ENCODE peak calls at places on chromosomes 3 and 15, in eight cellular contexts. H is A549; L is fibroblast of pulmonary artery; W is memory B cell; U is NCI-H345; K is astrocyte; T is body of pancreas; G is activated CD4-positive, alpha-beta memory T cell treated with anti-CD3 and anti-CD28 coated beads for 36 hours. Y is an unnamed sample.

GRCh38 chr15:101004500-101004899 is 85.3 kb downstream of the LRRK1 start:
- DNase-seq in L (no peak), W (no peak), K (no peak), U (no peak), H (no peak), T (no peak), G (no peak), Y (no peak)

GRCh38 chr15:93047621-93048425 is 41.2 kb downstream of the RGMA start:
- DNase-seq in T (no peak), L (no peak), U (no peak), G (peak), W (no peak), K (no peak), H (no peak), Y (no peak)

GRCh38 chr3:12796171-12797123 is at the start of gene CAND2:
- DNase-seq in T (peak), K (peak), U (peak), W (peak), L (peak), H (peak), G (peak), Y (peak)

GRCh38 chr3:65672876-65673815 is 365.6 kb downstream of the MAGI1 start:
- DNase-seq in U (peak), K (no peak), L (peak), W (no peak), H (peak), T (peak), G (peak), Y (no peak)

GRCh38 chr3:126970101-126970500 is 12.8 kb upstream of the PLXNA1 start:
- DNase-seq in L (no peak), K (no peak), G (no peak), W (no peak), U (no peak), H (no peak), T (no peak), Y (no peak)

GRCh38 chr3:38907426-38907825 is 91.4 kb upstream of the SCN10A start:
- DNase-seq in W (no peak), L (no peak), H (no peak), G (no peak), T (no peak), K (no peak), U (no peak), Y (no peak)

GRCh38 chr3:52088445-52089367 is 32.3 kb upstream of the DUSP7 start:
- DNase-seq in U (no peak), K (peak), T (no peak), W (no peak), G (peak), H (no peak), L (peak), Y (no peak)

GRCh38 chr3:49296781-49297420 is 19.9 kb upstream of the C3orf62 start:
- DNase-seq in K (no peak), U (no peak), T (no peak), H (no peak), G (no peak), W (no peak), L (peak), Y (no peak)

GRCh38 chr15:79101866-79102581 is 11.4 kb upstream of the RASGRF1 start:
- DNase-seq in T (no peak), G (no peak), L (peak), W (no peak), K (no peak), H (no peak), U (no peak), Y (no peak)

GRCh38 chr3:117927831-117928230 is 1106.8 kb downstream of the IGSF11 start:
- DNase-seq in T (no peak), K (peak), W (no peak), G (no peak), U (no peak), L (no peak), H (no peak), Y (no peak)

GRCh38 chr3:15623535-15624450 is 22.2 kb downstream of the BTD start:
- DNase-seq in G (no peak), W (no peak), T (no peak), U (no peak), L (no peak), H (no peak), K (no peak), Y (no peak)

GRCh38 chr15:101051291-101052030 is 132.3 kb downstream of the LRRK1 start:
- DNase-seq in H (no peak), U (no peak), L (no peak), T (no peak), K (no peak), W (no peak), G (peak), Y (no peak)

GRCh38 chr15:29822685-29823459 is 604 bp upstream of the TJP1 start:
- DNase-seq in W (no peak), T (peak), G (no peak), H (peak), U (no peak), K (peak), L (peak), Y (no peak)

GRCh38 chr3:143067201-143067600 is 52.4 kb upstream of the CHST2 start:
- DNase-seq in H (no peak), T (no peak), U (no peak), G (no peak), L (no peak), W (no peak), K (no peak), Y (no peak)

GRCh38 chr3:46946416-46946815 is 30.1 kb downstream of the CCDC12 start:
- DNase-seq in W (no peak), L (no peak), T (peak), H (no peak), K (no peak), G (no peak), U (no peak), Y (no peak)

GRCh38 chr3:132210476-132211346 is 106.5 kb upstream of the ACP3 start:
- DNase-seq in H (peak), L (peak), G (peak), W (no peak), T (peak), U (no peak), K (no peak), Y (no peak)

GRCh38 chr3:129605593-129606521 is 619 bp downstream of the PLXND1 start:
- DNase-seq in T (peak), L (peak), K (peak), H (peak), W (peak), G (peak), U (peak), Y (peak)

Y was measured in stimulated activated naive CD4-positive, alpha-beta T cell.